ENCODE peak calls at places on chromosomes 2 and 18, in five cellular contexts. K, T, G, C and V are unnamed samples.

GRCh38 chr2:236867441-236868260 is 218.0 kb upstream of the COPS8 start:
- DNase-seq in K (no peak), T (no peak), G (no peak), C (no peak), V (no peak)

GRCh38 chr18:25076980-25077780 is 274.8 kb downstream of the ZNF521 start:
- DNase-seq in K (no peak), T (no peak), G (no peak), C (no peak), V (no peak)

GRCh38 chr2:71807969-71808451 is 339.7 kb downstream of the CYP26B1 start:
- DNase-seq in K (no peak), T (no peak), G (no peak), C (no peak), V (no peak)

GRCh38 chr2:228352048-228352447 is 170.6 kb upstream of the SPHKAP start:
- DNase-seq in K (no peak), T (no peak), G (no peak), C (no peak), V (no peak)

GRCh38 chr2:17592731-17593409 is 52.4 kb downstream of the VSNL1 start:
- DNase-seq in K (no peak), T (no peak), G (no peak), C (no peak), V (no peak)

GRCh38 chr2:218785103-218785502 is 3.2 kb downstream of the CYP27A1 start:
- DNase-seq in K (no peak), T (no peak), G (no peak), C (no peak), V (no peak)

GRCh38 chr2:104040739-104041138 is 813.2 kb upstream of the POU3F3 start:
- DNase-seq in K (no peak), T (no peak), G (no peak), C (no peak), V (no peak)

GRCh38 chr2:128690431-128690830 is 371.8 kb upstream of the HS6ST1 start:
- DNase-seq in K (no peak), T (no peak), G (no peak), C (no peak), V (no peak)

GRCh38 chr2:24021122-24021998 is 11.5 kb downstream of the MFSD2B start:
- DNase-seq in K (no peak), T (peak), G (no peak), C (no peak), V (peak)

GRCh38 chr2:211216221-211216620 is 659.8 kb downstream of the CPS1 start:
- DNase-seq in K (no peak), T (no peak), G (no peak), C (no peak), V (no peak)

GRCh38 chr18:44823782-44824181 is 143.1 kb downstream of the SETBP1 start:
- DNase-seq in K (peak), T (no peak), G (no peak), C (no peak), V (no peak)

GRCh38 chr2:196380575-196380974 is 209.2 kb upstream of the STK17B start:
- DNase-seq in K (no peak), T (no peak), G (no peak), C (no peak), V (no peak)

GRCh38 chr2:121947681-121948080 is 192.2 kb downstream of the TSN start:
- DNase-seq in K (no peak), T (no peak), G (no peak), C (no peak), V (no peak)

GRCh38 chr2:229798446-229799147 is 84.2 kb upstream of the DNER start:
- DNase-seq in K (peak), T (no peak), G (no peak), C (no peak), V (no peak)